ENCODE peak calls at places on chromosome 20, in ten cellular contexts. T, P, Z, M, R, V, L, J, U and X are unnamed samples.

GRCh38 chr20:57263767-57264150 is 2.7 kb downstream of the BMP7 start:
- DNase-seq in T (no peak), Z (no peak), U (no peak), R (no peak), V (no peak), P (no peak), J (no peak), L (no peak), M (no peak), X (no peak)

GRCh38 chr20:7848351-7848750 is 91.9 kb downstream of the HAO1 start:
- DNase-seq in V (no peak), M (no peak), R (no peak), Z (no peak), U (no peak), T (no peak), L (no peak), J (no peak), P (no peak), X (no peak)

GRCh38 chr20:40233401-40233800 is 455.6 kb downstream of the MAFB start:
- DNase-seq in M (no peak), T (no peak), Z (no peak), U (no peak), L (no peak), J (no peak), V (no peak), P (peak; percentile 82), R (no peak), X (no peak)

GRCh38 chr20:16587066-16587465 is 13.8 kb upstream of the KIF16B start:
- DNase-seq in P (no peak), L (no peak), T (no peak), J (no peak), Z (no peak), U (no peak), V (no peak), M (no peak), R (no peak), X (no peak)

GRCh38 chr20:21548390-21549035 is 34.6 kb upstream of the NKX2-2 start:
- DNase-seq in T (no peak), J (no peak), P (no peak), M (no peak), U (no peak), R (no peak), V (no peak), Z (no peak), L (no peak), X (no peak)

GRCh38 chr20:3328501-3328900 is 79.0 kb downstream of the DNAAF9 start:
- DNase-seq in M (no peak), V (no peak), U (no peak), R (no peak), L (no peak), Z (no peak), T (no peak), J (no peak), P (no peak), X (no peak)

GRCh38 chr20:37200926-37201826 is 21.8 kb upstream of the MROH8 start:
- DNase-seq in M (no peak), T (no peak), J (no peak), P (no peak), V (no peak), R (no peak), Z (no peak), U (no peak), L (no peak), X (no peak)

GRCh38 chr20:32761831-32762753 is at the start of gene DNMT3B:
- DNase-seq in R (peak; percentile 99), Z (no peak), P (peak; percentile 88), L (peak; percentile 76), T (peak; percentile 78), U (peak; percentile 91), M (peak; percentile 83), J (peak; percentile 62), V (peak; percentile 85), X (no peak)

GRCh38 chr20:17969884-17970409 is 1.1 kb downstream of the MGME1 start:
- DNase-seq in Z (no peak), R (no peak), L (no peak), P (no peak), U (no peak), V (peak; percentile 40), J (no peak), M (no peak), T (peak; percentile 62), X (no peak)

GRCh38 chr20:47252879-47253307 is 103.6 kb downstream of the ZMYND8 start:
- DNase-seq in L (no peak), V (no peak), M (no peak), P (no peak), R (no peak), U (no peak), T (no peak), J (no peak), Z (no peak), X (no peak)

GRCh38 chr20:42392417-42392816 is 774.2 kb upstream of the CHD6 start:
- DNase-seq in M (no peak), Z (no peak), P (no peak), L (peak; percentile 49), U (no peak), J (no peak), T (no peak), R (no peak), V (no peak), X (no peak)

GRCh38 chr20:21395666-21396044 is 1.7 kb downstream of the NKX2-4 start:
- DNase-seq in R (no peak), U (no peak), M (no peak), T (no peak), Z (no peak), P (no peak), J (no peak), V (no peak), L (no peak), X (no peak)

DNA sequence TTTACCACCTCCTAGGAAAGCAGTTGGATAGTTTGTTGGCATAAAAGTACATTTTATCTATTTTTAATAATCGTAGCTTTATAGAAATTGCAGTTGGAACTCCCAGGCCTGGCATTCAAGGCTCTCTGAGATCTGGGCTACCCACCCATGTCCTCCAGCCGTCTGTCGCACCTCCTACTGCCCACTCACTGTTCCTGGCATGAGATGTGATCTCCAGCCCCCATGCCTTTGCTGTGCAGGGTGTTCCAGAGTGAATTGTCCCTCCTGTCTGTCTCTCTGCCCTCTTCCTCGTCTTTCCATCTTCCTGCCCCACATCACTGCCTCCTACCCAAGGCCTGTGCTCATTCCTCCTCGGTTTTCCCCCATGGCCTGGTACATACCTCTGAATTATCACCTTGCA is 50.7 kb downstream of the PTPN1 start:
- DNase-seq in M (no peak), P (no peak), Z (no peak), J (no peak), T (no peak), U (no peak), V (no peak), L (no peak), R (no peak), X (peak; percentile 55)
- H3K4me3 ChIP-seq in M (no peak overlapping the region), P (no peak overlapping the region), Z (peak overlapping the region; percentile 14), J (no peak overlapping the region), T (peak overlapping the region; percentile 4), U (no peak overlapping the region), V (no peak overlapping the region), L (no peak overlapping the region), R (no peak overlapping the region), X (no peak overlapping the region)

DNA sequence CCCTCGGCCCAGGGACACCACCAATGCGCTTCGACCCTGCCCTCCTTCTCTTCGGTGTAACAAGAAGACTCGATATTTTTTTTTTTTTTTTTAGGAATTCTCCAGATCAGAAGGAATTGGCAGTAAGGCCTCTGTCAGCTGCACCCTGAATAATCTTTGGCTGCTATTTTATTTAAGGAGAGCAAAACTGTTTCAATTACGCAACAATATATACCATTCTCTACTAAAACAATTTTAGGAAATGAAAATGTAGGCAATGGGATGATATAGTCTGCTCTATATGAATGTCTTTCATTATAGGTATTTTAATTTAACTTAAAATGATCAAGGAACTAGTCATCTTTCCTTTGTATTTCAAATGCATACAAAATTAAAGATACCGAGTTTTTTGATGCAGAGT is 13.3 kb downstream of the ZCCHC3 start:
- DNase-seq in U (no peak), J (no peak), V (no peak), Z (no peak), P (no peak), T (no peak), R (no peak), M (no peak), L (no peak), X (no peak)
- H3K4me3 ChIP-seq in U (no peak overlapping the region), J (no peak overlapping the region), V (no peak overlapping the region), Z (no peak overlapping the region), P (peak overlapping the region; percentile 42), T (peak overlapping the region; percentile 67), R (no peak overlapping the region), M (peak overlapping the region; percentile 57), L (no peak overlapping the region), X (peak overlapping the region; percentile 57)

DNA sequence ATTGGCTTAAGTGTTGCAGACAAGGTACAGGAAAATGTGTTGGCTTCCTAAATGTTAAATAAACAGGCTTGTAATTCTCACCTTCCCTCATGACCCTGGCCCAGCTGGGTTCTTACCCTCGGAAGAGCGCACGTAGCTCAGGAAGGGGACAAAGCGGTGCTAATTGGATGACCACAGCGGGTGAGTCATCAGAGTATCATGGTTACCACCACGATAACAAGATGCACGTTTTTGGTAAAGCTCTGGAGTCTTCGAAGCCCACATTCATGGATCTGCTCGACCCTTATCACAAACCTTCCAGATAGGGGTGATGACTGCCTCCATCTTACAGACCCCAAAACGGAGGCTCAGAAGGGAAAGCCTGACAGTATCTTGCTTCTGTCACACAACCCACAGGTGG is 32.8 kb downstream of the APCDD1L start:
- DNase-seq in L (no peak), V (no peak), Z (no peak), R (no peak), M (no peak), J (no peak), U (no peak), P (no peak), T (no peak), X (no peak)
- H3K4me3 ChIP-seq in L (no peak overlapping the region), V (no peak overlapping the region), Z (no peak overlapping the region), R (no peak overlapping the region), M (no peak overlapping the region), J (no peak overlapping the region), U (no peak overlapping the region), P (no peak overlapping the region), T (no peak overlapping the region), X (no peak overlapping the region)

GRCh38 chr20:62813588-62813987 is 3.3 kb upstream of the COL9A3 start:
- DNase-seq in Z (no peak), J (no peak), P (no peak), R (no peak), T (no peak), M (no peak), V (no peak), U (no peak), L (no peak), X (no peak)

GRCh38 chr20:62812181-62812906 is 4.5 kb upstream of the COL9A3 start:
- DNase-seq in U (no peak), Z (no peak), L (no peak), T (no peak), M (no peak), P (no peak), R (no peak), J (no peak), V (no peak), X (no peak)

GRCh38 chr20:62814060-62814708 is 2.7 kb upstream of the COL9A3 start:
- DNase-seq in V (no peak), T (no peak), J (no peak), P (no peak), Z (no peak), L (no peak), M (no peak), U (no peak), R (no peak), X (no peak)

GRCh38 chr20:62811720-62812119 is 5.1 kb upstream of the COL9A3 start:
- DNase-seq in T (no peak), M (no peak), R (no peak), J (no peak), U (no peak), L (no peak), Z (no peak), V (no peak), P (no peak), X (no peak)

GRCh38 chr20:62812907-62813200 is 4.0 kb upstream of the COL9A3 start:
- DNase-seq in T (no peak), J (no peak), M (no peak), Z (no peak), P (no peak), U (no peak), L (no peak), V (no peak), R (no peak), X (no peak)
- H3K4me3 ChIP-seq in T (no peak overlapping the region), J (no peak overlapping the region), M (no peak overlapping the region), Z (no peak overlapping the region), P (no peak overlapping the region), U (no peak overlapping the region), L (no peak overlapping the region), V (no peak overlapping the region), R (no peak overlapping the region), X (no peak overlapping the region)